ENCODE peak calls at places on chromosome 3, in seven cellular contexts. Y, Z, S, M, C, I and O are unnamed samples.

GRCh38 chr3:120449701-120450216 is 1.0 kb downstream of the FSTL1 start:
- DNase-seq in C (no peak), S (no peak), M (no peak), Y (no peak), Z (peak), I (no peak), O (peak)

GRCh38 chr3:43259626-43260025 is 26.7 kb upstream of the SNRK start:
- DNase-seq in M (no peak), S (no peak), I (no peak), C (no peak), Z (no peak), Y (peak), O (peak)

GRCh38 chr3:179943097-179943880 is 93.4 kb downstream of the PEX5L start:
- DNase-seq in C (peak), Y (peak), S (no peak), Z (no peak), I (no peak), M (peak), O (no peak)

GRCh38 chr3:58266577-58266976 is 29.0 kb downstream of the ABHD6 start:
- DNase-seq in M (peak), S (no peak), I (no peak), Z (no peak), Y (no peak), C (no peak), O (no peak)

GRCh38 chr3:111903067-111903511 is 44.0 kb downstream of the PHLDB2 start:
- DNase-seq in C (no peak), S (no peak), Y (peak), Z (peak), I (no peak), M (no peak), O (peak)

GRCh38 chr3:151387443-151388241 is 3.1 kb upstream of the P2RY12 start:
- DNase-seq in S (no peak), M (no peak), C (no peak), Y (no peak), I (no peak), Z (no peak), O (no peak)

GRCh38 chr3:114035146-114035545 is 21.2 kb downstream of the CCDC191 start:
- DNase-seq in M (no peak), I (no peak), Y (peak), Z (peak), C (no peak), S (no peak), O (no peak)

GRCh38 chr3:128994173-128994512 is 267 bp upstream of the CFAP92 start:
- DNase-seq in M (no peak), S (no peak), Z (no peak), I (peak), C (no peak), Y (no peak), O (no peak)

GRCh38 chr3:52021869-52022268 is 26.2 kb upstream of the RPL29 start:
- DNase-seq in I (peak), C (peak), Y (no peak), S (no peak), M (no peak), Z (no peak), O (no peak)

GRCh38 chr3:16391936-16392536 is 121.5 kb downstream of the RFTN1 start:
- DNase-seq in S (no peak), M (no peak), I (no peak), C (no peak), Y (no peak), Z (no peak), O (no peak)

GRCh38 chr3:109973733-109974132 is 636.4 kb upstream of the DPPA4 start:
- DNase-seq in C (no peak), Y (peak), I (no peak), S (no peak), M (no peak), Z (peak), O (peak)

GRCh38 chr3:52253314-52254260 is 8.0 kb downstream of the PPM1M start:
- DNase-seq in Y (peak), M (peak), C (no peak), Z (peak), S (peak), I (no peak), O (no peak)

GRCh38 chr3:48990636-48991421 is 788 bp downstream of the P4HTM start:
- DNase-seq in C (peak), Y (no peak), I (no peak), S (no peak), Z (peak), M (peak), O (no peak)

GRCh38 chr3:12994607-12995388 is 78.4 kb downstream of the IQSEC1 start:
- DNase-seq in S (peak), Y (peak), Z (peak), C (peak), M (peak), I (no peak), O (peak)

GRCh38 chr3:197154-197855 is 742 bp downstream of the CHL1 start:
- DNase-seq in Y (no peak), M (no peak), S (no peak), C (peak), Z (peak), I (no peak), O (no peak)

GRCh38 chr3:9897408-9898372 is 5.0 kb upstream of the IL17RE start:
- DNase-seq in Z (no peak), C (no peak), S (no peak), I (no peak), M (no peak), Y (peak), O (peak)

GRCh38 chr3:66037986-66038369 is 740 bp downstream of the MAGI1 start:
- DNase-seq in Z (no peak), M (no peak), Y (no peak), C (peak), I (no peak), S (no peak), O (peak)

GRCh38 chr3:62161306-62161705 is 212.0 kb downstream of the FEZF2 start:
- DNase-seq in Y (no peak), S (no peak), I (no peak), C (no peak), Z (peak), M (no peak), O (peak)

GRCh38 chr3:126834596-126835471 is 130.8 kb downstream of the CHCHD6 start:
- DNase-seq in Y (no peak), C (no peak), M (no peak), Z (no peak), I (no peak), S (no peak), O (peak)

GRCh38 chr3:45414341-45414740 is 26.0 kb downstream of the LARS2 start:
- DNase-seq in Z (no peak), C (no peak), Y (no peak), M (no peak), S (no peak), I (no peak), O (no peak)

GRCh38 chr3:23096041-23096440 is 107.1 kb upstream of the UBE2E2 start:
- DNase-seq in M (no peak), I (no peak), C (no peak), Y (no peak), Z (no peak), S (no peak), O (peak)

GRCh38 chr3:109081746-109082510 is 36.0 kb downstream of the MORC1 start:
- DNase-seq in Y (peak), Z (peak), M (no peak), S (no peak), C (peak), I (no peak), O (peak)

GRCh38 chr3:38029400-38030125 is at the start of gene PLCD1:
- DNase-seq in M (peak), S (peak), C (no peak), Y (no peak), Z (peak), I (no peak), O (no peak)

GRCh38 chr3:150275946-150276345 is 132.2 kb upstream of the TSC22D2 start:
- DNase-seq in I (no peak), Z (no peak), C (no peak), Y (no peak), M (no peak), S (no peak), O (no peak)

GRCh38 chr3:43144811-43145490 is 39.1 kb upstream of the POMGNT2 start:
- DNase-seq in I (no peak), Y (peak), C (no peak), S (no peak), Z (peak), M (no peak), O (peak)

GRCh38 chr3:132405609-132406299 is 11.5 kb upstream of the DNAJC13 start:
- DNase-seq in S (no peak), I (no peak), M (no peak), Z (peak), Y (no peak), C (no peak), O (no peak)

GRCh38 chr3:120550546-120550945 is 45.6 kb upstream of the NDUFB4 start:
- DNase-seq in Z (peak), M (no peak), S (no peak), I (no peak), Y (no peak), C (no peak), O (no peak)

GRCh38 chr3:13963137-13963886 is 83.4 kb upstream of the WNT7A start:
- DNase-seq in S (no peak), M (no peak), C (no peak), Y (peak), Z (no peak), I (no peak), O (no peak)

GRCh38 chr3:16890605-16891333 is 6.0 kb downstream of the PLCL2 start:
- DNase-seq in I (no peak), Y (peak), M (no peak), Z (no peak), C (no peak), S (no peak), O (no peak)

GRCh38 chr3:172280406-172281051 is 167.7 kb downstream of the GHSR start:
- DNase-seq in Y (peak), M (no peak), S (no peak), I (peak), C (no peak), Z (no peak), O (no peak)

GRCh38 chr3:13655074-13655913 is 106.4 kb downstream of the FBLN2 start:
- DNase-seq in S (peak), Y (no peak), M (no peak), C (peak), I (no peak), Z (peak), O (no peak)

GRCh38 chr3:132417695-132418520 is 606 bp downstream of the DNAJC13 start:
- DNase-seq in Y (peak), M (peak), Z (peak), C (peak), I (peak), S (peak), O (peak)

GRCh38 chr3:127209840-127210653 is 17.1 kb downstream of the PRR23E start:
- DNase-seq in Y (no peak), S (no peak), I (no peak), C (peak), M (no peak), Z (peak), O (no peak)